ENCODE peak calls at places on chromosomes 1 and 21, in ten cellular contexts. One of them, this sample, is unnamed.

GRCh38 chr1:16203550-16203949 is 8.9 kb downstream of the ARHGEF19 start:
- DNase-seq in occipital lobe: no peak
- DNase-seq in T1000: no peak
- DNase-seq in KBM-7: no peak
- DNase-seq in NCI-H1417 treated with DMSO at 0.1 percent for 48 hours: no peak
- DNase-seq in effector CD4-positive, alpha-beta T cell: no peak
- DNase-seq in stimulated activated CD8-positive, alpha-beta memory T cell treated with anti-CD3 and anti-CD28 coated beads, Interleukin-7, amount 100 ng/mL, for 1 hour: no peak
- DNase-seq in HTR-8/SVneo: no peak
- DNase-seq in heart left ventricle: no peak
- DNase-seq in T follicular helper cell: no peak
- DNase-seq in this sample: no peak

GRCh38 chr1:218945050-218945449 is 228.6 kb upstream of the LYPLAL1 start:
- DNase-seq in heart left ventricle: no peak
- DNase-seq in stimulated activated CD8-positive, alpha-beta memory T cell treated with anti-CD3 and anti-CD28 coated beads, Interleukin-7, amount 100 ng/mL, for 1 hour: no peak
- DNase-seq in occipital lobe: no peak
- DNase-seq in effector CD4-positive, alpha-beta T cell: no peak
- DNase-seq in T1000: no peak
- DNase-seq in NCI-H1417 treated with DMSO at 0.1 percent for 48 hours: no peak
- DNase-seq in HTR-8/SVneo: no peak
- DNase-seq in T follicular helper cell: no peak
- DNase-seq in KBM-7: no peak
- DNase-seq in this sample: no peak

GRCh38 chr1:54885863-54886723 is 902 bp downstream of the DHCR24 start:
- DNase-seq in stimulated activated CD8-positive, alpha-beta memory T cell treated with anti-CD3 and anti-CD28 coated beads, Interleukin-7, amount 100 ng/mL, for 1 hour: no peak
- DNase-seq in heart left ventricle: no peak
- DNase-seq in occipital lobe: no peak
- DNase-seq in NCI-H1417 treated with DMSO at 0.1 percent for 48 hours: no peak
- DNase-seq in effector CD4-positive, alpha-beta T cell: no peak
- DNase-seq in T follicular helper cell: no peak
- DNase-seq in KBM-7: peak; percentile 29
- DNase-seq in HTR-8/SVneo: peak; percentile 48
- DNase-seq in T1000: no peak
- DNase-seq in this sample: no peak

GRCh38 chr1:33169290-33170055 is 12.4 kb downstream of the TRIM62 start:
- DNase-seq in T1000: no peak
- DNase-seq in stimulated activated CD8-positive, alpha-beta memory T cell treated with anti-CD3 and anti-CD28 coated beads, Interleukin-7, amount 100 ng/mL, for 1 hour: no peak
- DNase-seq in T follicular helper cell: no peak
- DNase-seq in occipital lobe: peak; percentile 18
- DNase-seq in NCI-H1417 treated with DMSO at 0.1 percent for 48 hours: peak; percentile 36
- DNase-seq in effector CD4-positive, alpha-beta T cell: no peak
- DNase-seq in heart left ventricle: no peak
- DNase-seq in KBM-7: no peak
- DNase-seq in HTR-8/SVneo: no peak
- DNase-seq in this sample: no peak

GRCh38 chr1:111140680-111140967 is 601 bp downstream of the CEPT1 start:
- DNase-seq in heart left ventricle: no peak
- DNase-seq in HTR-8/SVneo: peak; percentile 50
- DNase-seq in occipital lobe: no peak
- DNase-seq in effector CD4-positive, alpha-beta T cell: peak; percentile 19
- DNase-seq in T1000: peak; percentile 47
- DNase-seq in stimulated activated CD8-positive, alpha-beta memory T cell treated with anti-CD3 and anti-CD28 coated beads, Interleukin-7, amount 100 ng/mL, for 1 hour: no peak
- DNase-seq in KBM-7: no peak
- DNase-seq in T follicular helper cell: no peak
- DNase-seq in NCI-H1417 treated with DMSO at 0.1 percent for 48 hours: no peak
- DNase-seq in this sample: no peak

GRCh38 chr1:166489670-166490436 is 323.1 kb upstream of the FAM78B start:
- DNase-seq in T1000: peak; percentile 38
- DNase-seq in HTR-8/SVneo: no peak
- DNase-seq in NCI-H1417 treated with DMSO at 0.1 percent for 48 hours: no peak
- DNase-seq in heart left ventricle: peak; percentile 53
- DNase-seq in stimulated activated CD8-positive, alpha-beta memory T cell treated with anti-CD3 and anti-CD28 coated beads, Interleukin-7, amount 100 ng/mL, for 1 hour: peak; percentile 2
- DNase-seq in effector CD4-positive, alpha-beta T cell: peak; percentile 6
- DNase-seq in occipital lobe: no peak
- DNase-seq in T follicular helper cell: peak; percentile 6
- DNase-seq in KBM-7: peak; percentile 74
- DNase-seq in this sample: no peak

GRCh38 chr1:93196591-93196990 is 16.1 kb downstream of the CCDC18 start:
- DNase-seq in KBM-7: no peak
- DNase-seq in T1000: no peak
- DNase-seq in effector CD4-positive, alpha-beta T cell: no peak
- DNase-seq in heart left ventricle: no peak
- DNase-seq in occipital lobe: no peak
- DNase-seq in stimulated activated CD8-positive, alpha-beta memory T cell treated with anti-CD3 and anti-CD28 coated beads, Interleukin-7, amount 100 ng/mL, for 1 hour: no peak
- DNase-seq in HTR-8/SVneo: no peak
- DNase-seq in NCI-H1417 treated with DMSO at 0.1 percent for 48 hours: no peak
- DNase-seq in T follicular helper cell: no peak
- DNase-seq in this sample: no peak

GRCh38 chr1:173570370-173571030 is 32.4 kb downstream of the SLC9C2 start:
- DNase-seq in stimulated activated CD8-positive, alpha-beta memory T cell treated with anti-CD3 and anti-CD28 coated beads, Interleukin-7, amount 100 ng/mL, for 1 hour: no peak
- DNase-seq in heart left ventricle: no peak
- DNase-seq in effector CD4-positive, alpha-beta T cell: no peak
- DNase-seq in HTR-8/SVneo: no peak
- DNase-seq in NCI-H1417 treated with DMSO at 0.1 percent for 48 hours: no peak
- DNase-seq in KBM-7: no peak
- DNase-seq in T follicular helper cell: no peak
- DNase-seq in occipital lobe: no peak
- DNase-seq in T1000: no peak
- DNase-seq in this sample: no peak

GRCh38 chr1:112388436-112388835 is 7.6 kb upstream of the CTTNBP2NL start:
- DNase-seq in heart left ventricle: no peak
- DNase-seq in HTR-8/SVneo: no peak
- DNase-seq in effector CD4-positive, alpha-beta T cell: no peak
- DNase-seq in T follicular helper cell: no peak
- DNase-seq in KBM-7: no peak
- DNase-seq in occipital lobe: no peak
- DNase-seq in stimulated activated CD8-positive, alpha-beta memory T cell treated with anti-CD3 and anti-CD28 coated beads, Interleukin-7, amount 100 ng/mL, for 1 hour: no peak
- DNase-seq in NCI-H1417 treated with DMSO at 0.1 percent for 48 hours: no peak
- DNase-seq in T1000: no peak
- DNase-seq in this sample: no peak

GRCh38 chr1:52727114-52727586 is 897 bp downstream of the ZYG11B start:
- DNase-seq in NCI-H1417 treated with DMSO at 0.1 percent for 48 hours: no peak
- DNase-seq in occipital lobe: no peak
- DNase-seq in T follicular helper cell: no peak
- DNase-seq in stimulated activated CD8-positive, alpha-beta memory T cell treated with anti-CD3 and anti-CD28 coated beads, Interleukin-7, amount 100 ng/mL, for 1 hour: no peak
- DNase-seq in effector CD4-positive, alpha-beta T cell: no peak
- DNase-seq in HTR-8/SVneo: no peak
- DNase-seq in KBM-7: peak; percentile 48
- DNase-seq in T1000: no peak
- DNase-seq in heart left ventricle: no peak
- DNase-seq in this sample: no peak

GRCh38 chr1:84795213-84795612 is 97.8 kb downstream of the LPAR3 start:
- DNase-seq in stimulated activated CD8-positive, alpha-beta memory T cell treated with anti-CD3 and anti-CD28 coated beads, Interleukin-7, amount 100 ng/mL, for 1 hour: no peak
- DNase-seq in occipital lobe: no peak
- DNase-seq in heart left ventricle: no peak
- DNase-seq in KBM-7: no peak
- DNase-seq in T1000: no peak
- DNase-seq in T follicular helper cell: no peak
- DNase-seq in HTR-8/SVneo: no peak
- DNase-seq in NCI-H1417 treated with DMSO at 0.1 percent for 48 hours: no peak
- DNase-seq in effector CD4-positive, alpha-beta T cell: no peak
- DNase-seq in this sample: no peak

GRCh38 chr1:183495420-183495819 is 23.1 kb downstream of the SMG7 start:
- DNase-seq in stimulated activated CD8-positive, alpha-beta memory T cell treated with anti-CD3 and anti-CD28 coated beads, Interleukin-7, amount 100 ng/mL, for 1 hour: no peak
- DNase-seq in heart left ventricle: no peak
- DNase-seq in KBM-7: no peak
- DNase-seq in effector CD4-positive, alpha-beta T cell: no peak
- DNase-seq in occipital lobe: no peak
- DNase-seq in T1000: no peak
- DNase-seq in NCI-H1417 treated with DMSO at 0.1 percent for 48 hours: no peak
- DNase-seq in T follicular helper cell: no peak
- DNase-seq in HTR-8/SVneo: no peak
- DNase-seq in this sample: no peak

GRCh38 chr1:209829716-209830115 is 1.9 kb downstream of the UTP25 start:
- DNase-seq in stimulated activated CD8-positive, alpha-beta memory T cell treated with anti-CD3 and anti-CD28 coated beads, Interleukin-7, amount 100 ng/mL, for 1 hour: no peak
- DNase-seq in KBM-7: no peak
- DNase-seq in T follicular helper cell: no peak
- DNase-seq in NCI-H1417 treated with DMSO at 0.1 percent for 48 hours: no peak
- DNase-seq in heart left ventricle: no peak
- DNase-seq in HTR-8/SVneo: no peak
- DNase-seq in occipital lobe: no peak
- DNase-seq in T1000: no peak
- DNase-seq in effector CD4-positive, alpha-beta T cell: no peak
- DNase-seq in this sample: no peak

GRCh38 chr1:33394716-33395115 is 36.2 kb downstream of the PHC2 start:
- DNase-seq in heart left ventricle: no peak
- DNase-seq in HTR-8/SVneo: no peak
- DNase-seq in KBM-7: no peak
- DNase-seq in occipital lobe: no peak
- DNase-seq in T follicular helper cell: no peak
- DNase-seq in T1000: no peak
- DNase-seq in stimulated activated CD8-positive, alpha-beta memory T cell treated with anti-CD3 and anti-CD28 coated beads, Interleukin-7, amount 100 ng/mL, for 1 hour: no peak
- DNase-seq in NCI-H1417 treated with DMSO at 0.1 percent for 48 hours: no peak
- DNase-seq in effector CD4-positive, alpha-beta T cell: no peak
- DNase-seq in this sample: no peak

GRCh38 chr1:228548788-228549187 is 61.6 kb downstream of the RNF187 start:
- DNase-seq in heart left ventricle: no peak
- DNase-seq in occipital lobe: no peak
- DNase-seq in KBM-7: no peak
- DNase-seq in T follicular helper cell: no peak
- DNase-seq in effector CD4-positive, alpha-beta T cell: no peak
- DNase-seq in HTR-8/SVneo: no peak
- DNase-seq in NCI-H1417 treated with DMSO at 0.1 percent for 48 hours: no peak
- DNase-seq in stimulated activated CD8-positive, alpha-beta memory T cell treated with anti-CD3 and anti-CD28 coated beads, Interleukin-7, amount 100 ng/mL, for 1 hour: no peak
- DNase-seq in T1000: no peak
- DNase-seq in this sample: no peak

GRCh38 chr1:202361701-202362100 is 13.2 kb downstream of the PPP1R12B start:
- DNase-seq in occipital lobe: no peak
- DNase-seq in HTR-8/SVneo: no peak
- DNase-seq in NCI-H1417 treated with DMSO at 0.1 percent for 48 hours: no peak
- DNase-seq in effector CD4-positive, alpha-beta T cell: no peak
- DNase-seq in heart left ventricle: no peak
- DNase-seq in KBM-7: no peak
- DNase-seq in T1000: no peak
- DNase-seq in stimulated activated CD8-positive, alpha-beta memory T cell treated with anti-CD3 and anti-CD28 coated beads, Interleukin-7, amount 100 ng/mL, for 1 hour: no peak
- DNase-seq in T follicular helper cell: no peak
- DNase-seq in this sample: no peak

GRCh38 chr1:9181990-9182783 is 52.4 kb upstream of the H6PD start:
- DNase-seq in KBM-7: no peak
- DNase-seq in T1000: no peak
- DNase-seq in NCI-H1417 treated with DMSO at 0.1 percent for 48 hours: no peak
- DNase-seq in HTR-8/SVneo: no peak
- DNase-seq in T follicular helper cell: no peak
- DNase-seq in occipital lobe: no peak
- DNase-seq in effector CD4-positive, alpha-beta T cell: no peak
- DNase-seq in stimulated activated CD8-positive, alpha-beta memory T cell treated with anti-CD3 and anti-CD28 coated beads, Interleukin-7, amount 100 ng/mL, for 1 hour: no peak
- DNase-seq in heart left ventricle: no peak
- DNase-seq in this sample: no peak

GRCh38 chr1:211830330-211831142 is at the start of gene LPGAT1:
- DNase-seq in T follicular helper cell: peak; percentile 51
- DNase-seq in occipital lobe: peak; percentile 57
- DNase-seq in heart left ventricle: peak; percentile 90
- DNase-seq in KBM-7: peak; percentile 67
- DNase-seq in HTR-8/SVneo: peak; percentile 72
- DNase-seq in NCI-H1417 treated with DMSO at 0.1 percent for 48 hours: no peak
- DNase-seq in effector CD4-positive, alpha-beta T cell: peak; percentile 59
- DNase-seq in T1000: peak; percentile 54
- DNase-seq in stimulated activated CD8-positive, alpha-beta memory T cell treated with anti-CD3 and anti-CD28 coated beads, Interleukin-7, amount 100 ng/mL, for 1 hour: peak; percentile 53
- DNase-seq in this sample: peak; percentile 57

GRCh38 chr21:31609081-31609480 is 50.4 kb upstream of the SOD1 start:
- DNase-seq in heart left ventricle: no peak
- DNase-seq in HTR-8/SVneo: no peak
- DNase-seq in effector CD4-positive, alpha-beta T cell: no peak
- DNase-seq in KBM-7: peak; percentile 18
- DNase-seq in occipital lobe: no peak
- DNase-seq in NCI-H1417 treated with DMSO at 0.1 percent for 48 hours: no peak
- DNase-seq in T1000: no peak
- DNase-seq in T follicular helper cell: no peak
- DNase-seq in stimulated activated CD8-positive, alpha-beta memory T cell treated with anti-CD3 and anti-CD28 coated beads, Interleukin-7, amount 100 ng/mL, for 1 hour: no peak
- DNase-seq in this sample: no peak

GRCh38 chr1:66617362-66617761 is 83.4 kb downstream of the SGIP1 start:
- DNase-seq in KBM-7: no peak
- DNase-seq in effector CD4-positive, alpha-beta T cell: no peak
- DNase-seq in HTR-8/SVneo: no peak
- DNase-seq in stimulated activated CD8-positive, alpha-beta memory T cell treated with anti-CD3 and anti-CD28 coated beads, Interleukin-7, amount 100 ng/mL, for 1 hour: no peak
- DNase-seq in occipital lobe: no peak
- DNase-seq in T1000: no peak
- DNase-seq in NCI-H1417 treated with DMSO at 0.1 percent for 48 hours: no peak
- DNase-seq in T follicular helper cell: no peak
- DNase-seq in heart left ventricle: no peak
- DNase-seq in this sample: no peak

GRCh38 chr1:153400244-153400643 is 9.4 kb upstream of the S100A8 start:
- DNase-seq in NCI-H1417 treated with DMSO at 0.1 percent for 48 hours: no peak
- DNase-seq in occipital lobe: no peak
- DNase-seq in KBM-7: no peak
- DNase-seq in stimulated activated CD8-positive, alpha-beta memory T cell treated with anti-CD3 and anti-CD28 coated beads, Interleukin-7, amount 100 ng/mL, for 1 hour: no peak
- DNase-seq in T1000: no peak
- DNase-seq in HTR-8/SVneo: no peak
- DNase-seq in effector CD4-positive, alpha-beta T cell: no peak
- DNase-seq in T follicular helper cell: no peak
- DNase-seq in heart left ventricle: no peak
- DNase-seq in this sample: no peak

GRCh38 chr1:61088163-61088840 is 5.9 kb downstream of the NFIA start:
- DNase-seq in HTR-8/SVneo: no peak
- DNase-seq in T follicular helper cell: no peak
- DNase-seq in KBM-7: no peak
- DNase-seq in T1000: no peak
- DNase-seq in heart left ventricle: no peak
- DNase-seq in effector CD4-positive, alpha-beta T cell: no peak
- DNase-seq in stimulated activated CD8-positive, alpha-beta memory T cell treated with anti-CD3 and anti-CD28 coated beads, Interleukin-7, amount 100 ng/mL, for 1 hour: no peak
- DNase-seq in occipital lobe: no peak
- DNase-seq in NCI-H1417 treated with DMSO at 0.1 percent for 48 hours: no peak
- DNase-seq in this sample: no peak

GRCh38 chr1:90274376-90274775 is 279.5 kb downstream of the ZNF326 start:
- DNase-seq in KBM-7: no peak
- DNase-seq in occipital lobe: no peak
- DNase-seq in effector CD4-positive, alpha-beta T cell: no peak
- DNase-seq in stimulated activated CD8-positive, alpha-beta memory T cell treated with anti-CD3 and anti-CD28 coated beads, Interleukin-7, amount 100 ng/mL, for 1 hour: no peak
- DNase-seq in HTR-8/SVneo: no peak
- DNase-seq in T follicular helper cell: no peak
- DNase-seq in NCI-H1417 treated with DMSO at 0.1 percent for 48 hours: no peak
- DNase-seq in heart left ventricle: no peak
- DNase-seq in T1000: no peak
- DNase-seq in this sample: no peak

GRCh38 chr1:192747305-192747704 is 61.5 kb upstream of the RGS2 start:
- DNase-seq in HTR-8/SVneo: no peak
- DNase-seq in T1000: no peak
- DNase-seq in effector CD4-positive, alpha-beta T cell: no peak
- DNase-seq in occipital lobe: no peak
- DNase-seq in NCI-H1417 treated with DMSO at 0.1 percent for 48 hours: no peak
- DNase-seq in T follicular helper cell: no peak
- DNase-seq in heart left ventricle: no peak
- DNase-seq in stimulated activated CD8-positive, alpha-beta memory T cell treated with anti-CD3 and anti-CD28 coated beads, Interleukin-7, amount 100 ng/mL, for 1 hour: no peak
- DNase-seq in KBM-7: no peak
- DNase-seq in this sample: no peak

GRCh38 chr1:42209516-42210370 is 45.2 kb upstream of the GUCA2A start:
- DNase-seq in occipital lobe: no peak
- DNase-seq in stimulated activated CD8-positive, alpha-beta memory T cell treated with anti-CD3 and anti-CD28 coated beads, Interleukin-7, amount 100 ng/mL, for 1 hour: no peak
- DNase-seq in effector CD4-positive, alpha-beta T cell: no peak
- DNase-seq in heart left ventricle: no peak
- DNase-seq in NCI-H1417 treated with DMSO at 0.1 percent for 48 hours: no peak
- DNase-seq in T1000: no peak
- DNase-seq in HTR-8/SVneo: no peak
- DNase-seq in T follicular helper cell: no peak
- DNase-seq in KBM-7: no peak
- DNase-seq in this sample: no peak

GRCh38 chr1:11316701-11317100 is 43.7 kb downstream of the UBIAD1 start:
- DNase-seq in HTR-8/SVneo: no peak
- DNase-seq in T follicular helper cell: no peak
- DNase-seq in NCI-H1417 treated with DMSO at 0.1 percent for 48 hours: no peak
- DNase-seq in heart left ventricle: peak; percentile 20
- DNase-seq in stimulated activated CD8-positive, alpha-beta memory T cell treated with anti-CD3 and anti-CD28 coated beads, Interleukin-7, amount 100 ng/mL, for 1 hour: no peak
- DNase-seq in effector CD4-positive, alpha-beta T cell: no peak
- DNase-seq in T1000: no peak
- DNase-seq in KBM-7: no peak
- DNase-seq in occipital lobe: no peak
- DNase-seq in this sample: no peak

GRCh38 chr1:221620437-221621384 is 121.2 kb downstream of the DUSP10 start:
- DNase-seq in T follicular helper cell: no peak
- DNase-seq in KBM-7: no peak
- DNase-seq in effector CD4-positive, alpha-beta T cell: no peak
- DNase-seq in occipital lobe: no peak
- DNase-seq in HTR-8/SVneo: no peak
- DNase-seq in T1000: peak; percentile 26
- DNase-seq in NCI-H1417 treated with DMSO at 0.1 percent for 48 hours: no peak
- DNase-seq in stimulated activated CD8-positive, alpha-beta memory T cell treated with anti-CD3 and anti-CD28 coated beads, Interleukin-7, amount 100 ng/mL, for 1 hour: no peak
- DNase-seq in heart left ventricle: no peak
- DNase-seq in this sample: no peak

GRCh38 chr1:173255214-173255813 is 48.2 kb upstream of the TNFSF4 start:
- DNase-seq in HTR-8/SVneo: peak; percentile 35
- DNase-seq in T1000: no peak
- DNase-seq in NCI-H1417 treated with DMSO at 0.1 percent for 48 hours: no peak
- DNase-seq in heart left ventricle: no peak
- DNase-seq in effector CD4-positive, alpha-beta T cell: no peak
- DNase-seq in occipital lobe: no peak
- DNase-seq in stimulated activated CD8-positive, alpha-beta memory T cell treated with anti-CD3 and anti-CD28 coated beads, Interleukin-7, amount 100 ng/mL, for 1 hour: no peak
- DNase-seq in KBM-7: peak; percentile 63
- DNase-seq in T follicular helper cell: no peak
- DNase-seq in this sample: no peak